ENCODE peak calls at places on chromosomes 13 and 19, in ten cellular contexts. F, Y, P, H, O, D, J, I, C and N are unnamed samples.

GRCh38 chr13:77397636-77398035 is 70.7 kb upstream of the MYCBP2 start:
- DNase-seq in F (peak; percentile 17), D (no peak), H (no peak), J (no peak), P (no peak), Y (no peak), O (no peak), C (no peak), I (no peak), N (no peak)

GRCh38 chr19:13165091-13165997 is 15.1 kb downstream of the IER2 start:
- DNase-seq in H (no peak), F (no peak), J (peak; percentile 82), O (no peak), I (no peak), C (no peak), P (no peak), D (no peak), Y (no peak), N (no peak)

GRCh38 chr13:94329277-94329676 is 150.2 kb downstream of the DCT start:
- DNase-seq in Y (no peak), D (no peak), J (no peak), I (no peak), C (peak; percentile 52), H (peak; percentile 69), P (no peak), F (peak; percentile 76), O (no peak), N (no peak)

GRCh38 chr19:10762656-10763055 is 44.8 kb downstream of the DNM2 start:
- DNase-seq in Y (peak; percentile 66), P (peak; percentile 17), F (no peak), I (no peak), O (no peak), C (no peak), D (no peak), H (no peak), J (no peak), N (no peak)

GRCh38 chr13:34044660-34045080 is 226.7 kb downstream of the RFC3 start:
- DNase-seq in J (no peak), P (no peak), F (peak; percentile 93), H (no peak), D (no peak), Y (no peak), C (no peak), O (no peak), I (no peak), N (no peak)

GRCh38 chr13:68905186-68905585 is 1202.4 kb upstream of the ATXN8OS start:
- DNase-seq in O (no peak), C (no peak), Y (no peak), I (no peak), F (no peak), P (no peak), J (no peak), H (no peak), D (no peak), N (no peak)

GRCh38 chr19:14347999-14348889 is 33.0 kb upstream of the ADGRE5 start:
- DNase-seq in Y (peak; percentile 83), D (peak; percentile 64), J (peak; percentile 90), P (peak; percentile 29), O (no peak), F (peak; percentile 25), I (peak; percentile 31), C (peak; percentile 31), H (peak; percentile 77), N (no peak)

GRCh38 chr19:47258434-47258833 is 2.1 kb downstream of the CCDC9 start:
- DNase-seq in D (no peak), J (no peak), O (no peak), C (no peak), F (no peak), H (no peak), I (no peak), P (no peak), Y (no peak), N (no peak)

GRCh38 chr13:41746259-41746658 is 214.7 kb downstream of the VWA8 start:
- DNase-seq in Y (no peak), O (no peak), I (no peak), F (peak; percentile 86), C (no peak), J (no peak), H (no peak), D (no peak), P (no peak), N (no peak)

GRCh38 chr13:40492511-40492910 is 173.9 kb downstream of the FOXO1 start:
- DNase-seq in C (no peak), D (peak; percentile 68), I (no peak), H (peak; percentile 39), Y (no peak), F (no peak), J (no peak), P (no peak), O (no peak), N (no peak)

GRCh38 chr13:27794075-27794691 is 1.9 kb downstream of the GSX1 start:
- DNase-seq in F (no peak), C (no peak), D (no peak), J (peak; percentile 59), O (no peak), P (no peak), H (no peak), I (no peak), Y (no peak), N (no peak)

GRCh38 chr19:7067716-7068115 is 1.8 kb upstream of the ZNF557 start:
- DNase-seq in I (no peak), F (peak; percentile 55), H (no peak), P (no peak), J (no peak), C (no peak), Y (no peak), D (no peak), O (no peak), N (no peak)

GRCh38 chr13:49219647-49220034 is 497 bp upstream of the MLNR start:
- DNase-seq in J (no peak), D (peak; percentile 51), F (no peak), P (no peak), C (no peak), I (no peak), H (no peak), Y (no peak), O (no peak), N (no peak)

GRCh38 chr13:45068036-45069001 is 52.0 kb upstream of the GTF2F2 start:
- DNase-seq in Y (no peak), D (no peak), F (no peak), P (no peak), H (no peak), J (no peak), C (no peak), O (no peak), I (no peak), N (no peak)
- H3K27ac ChIP-seq in Y (no peak overlapping the region), D (no peak overlapping the region), F (no peak overlapping the region), P (no peak overlapping the region), H (no peak overlapping the region), J (no peak overlapping the region), C (no peak overlapping the region), O (no peak overlapping the region), I (no peak overlapping the region), N (no peak overlapping the region)

GRCh38 chr19:32924200-32924599 is 47.6 kb downstream of the CEP89 start:
- DNase-seq in Y (no peak), O (no peak), F (peak; percentile 14), D (no peak), C (no peak), P (no peak), H (no peak), J (no peak), I (no peak), N (no peak)
- H3K36me3 ChIP-seq in Y (peaks cover 25% of the 10 kb centered on the region), O (no peaks in the 10 kb centered on the region), F (peaks cover 5% of the 10 kb centered on the region), D (peaks cover 20% of the 10 kb centered on the region), C (no peaks in the 10 kb centered on the region), P (peaks cover 9% of the 10 kb centered on the region), H (peaks cover 88% of the 10 kb centered on the region), J (peaks cover 49% of the 10 kb centered on the region), I (peaks cover 91% of the 10 kb centered on the region), N (no peaks in the 10 kb centered on the region)

DNA sequence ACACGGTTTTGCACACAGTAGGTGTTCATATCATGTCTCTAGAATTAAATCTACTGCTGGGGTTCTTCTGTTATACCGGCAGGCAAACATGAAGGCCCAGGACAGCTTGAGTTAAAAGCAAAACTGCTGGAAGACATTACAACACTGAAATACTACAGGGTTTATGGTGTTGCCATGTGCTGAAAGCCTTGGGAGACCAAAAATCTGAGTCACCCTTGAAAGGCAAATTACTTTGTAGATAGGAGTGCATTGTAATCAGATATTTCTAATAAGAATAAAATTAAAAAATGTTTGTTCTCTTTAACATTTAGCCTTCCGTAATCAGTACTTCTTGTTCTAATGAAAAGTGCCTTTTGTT is 181.4 kb downstream of the PCDH9 start:
- DNase-seq in O (no peak), D (no peak), Y (no peak), I (no peak), F (peak; percentile 86), H (no peak), P (no peak), J (no peak), C (no peak), N (no peak)
- H3K4me3 ChIP-seq in O (no peak overlapping the region), D (no peak overlapping the region), Y (no peak overlapping the region), I (no peak overlapping the region), F (no peak overlapping the region), H (no peak overlapping the region), P (no peak overlapping the region), J (no peak overlapping the region), C (no peak overlapping the region), N (no peak overlapping the region)

DNA sequence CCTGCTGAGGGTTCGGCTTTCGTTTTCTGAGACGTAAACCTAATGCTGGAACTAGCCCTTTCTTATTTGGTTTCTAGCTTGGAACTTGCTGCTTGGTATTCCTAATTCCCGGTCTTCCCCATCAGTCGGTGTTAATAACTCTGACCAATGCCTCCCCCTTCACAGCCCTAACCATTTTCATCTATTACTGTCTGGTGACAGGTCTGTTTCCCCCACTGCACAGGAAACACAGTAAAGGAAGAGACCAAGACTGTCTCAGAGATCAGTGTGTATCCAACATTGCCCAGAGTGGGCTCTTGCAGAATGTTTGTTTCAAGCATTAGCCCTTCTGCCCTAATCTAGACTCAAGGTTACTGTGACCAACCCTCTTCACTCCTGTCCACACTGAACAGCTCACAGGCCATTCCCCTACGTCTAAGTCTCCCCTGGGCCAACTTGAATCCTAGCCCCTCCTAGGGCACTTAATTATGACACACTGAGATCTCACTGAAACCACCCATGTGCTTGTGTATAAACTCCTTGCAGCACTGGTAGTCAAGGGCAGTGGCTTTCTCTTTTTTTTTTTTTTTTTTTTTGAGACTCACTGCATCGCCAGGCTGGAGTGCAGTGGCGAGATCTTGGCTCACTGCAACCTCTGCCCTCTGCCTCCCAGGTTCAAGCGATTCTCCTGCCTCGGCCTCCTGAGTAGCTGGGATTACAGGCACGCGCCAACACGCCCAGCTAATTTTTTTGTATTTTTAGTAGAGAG is 1.7 kb upstream of the AKT2 start:
- DNase-seq in I (no peak), O (no peak), C (no peak), F (no peak), Y (no peak), P (no peak), J (no peak), D (no peak), H (peak; percentile 56), N (no peak)
- H3K27ac ChIP-seq in I (peak overlapping the region; percentile 94), O (no peak overlapping the region), C (no peak overlapping the region), F (peak overlapping the region; percentile 81), Y (peak overlapping the region; percentile 98), P (no peak overlapping the region), J (no peak overlapping the region), D (peak overlapping the region; percentile 17), H (peak overlapping the region; percentile 97), N (no peak overlapping the region)

GRCh38 chr13:64639206-64639605 is 2590.9 kb downstream of the PCDH9 start:
- DNase-seq in P (no peak), C (no peak), F (no peak), D (no peak), O (no peak), Y (no peak), I (no peak), H (no peak), J (no peak), N (no peak)
- H3K36me3 ChIP-seq in P (no peaks in the 10 kb centered on the region), C (no peaks in the 10 kb centered on the region), F (no peaks in the 10 kb centered on the region), D (no peaks in the 10 kb centered on the region), O (no peaks in the 10 kb centered on the region), Y (no peaks in the 10 kb centered on the region), I (no peaks in the 10 kb centered on the region), H (no peaks in the 10 kb centered on the region), J (no peaks in the 10 kb centered on the region), N (no peaks in the 10 kb centered on the region)